ENCODE peak calls at places on chromosomes 6 and 20, in six cellular contexts. One of them, this sample, is unnamed.

GRCh38 chr20:21971436-21971835 is 266.0 kb downstream of the PAX1 start:
- DNase-seq in tibial nerve: no peak
- DNase-seq in H1: no peak
- DNase-seq in A549: no peak
- DNase-seq in Peyer's patch: no peak
- DNase-seq in uterus: no peak
- DNase-seq in this sample: no peak

GRCh38 chr6:53984581-53984980 is 126.7 kb upstream of the MLIP start:
- DNase-seq in H1: no peak
- DNase-seq in A549: peak; percentile 18
- DNase-seq in tibial nerve: no peak
- DNase-seq in Peyer's patch: no peak
- DNase-seq in uterus: no peak
- DNase-seq in this sample: no peak

GRCh38 chr20:32227744-32228688 is 20.3 kb downstream of the POFUT1 start:
- DNase-seq in A549: no peak
- DNase-seq in H1: no peak
- DNase-seq in tibial nerve: no peak
- DNase-seq in uterus: no peak
- DNase-seq in Peyer's patch: peak; percentile 78
- DNase-seq in this sample: no peak

GRCh38 chr6:161701051-161701450 is 427.2 kb upstream of the AGPAT4 start:
- DNase-seq in tibial nerve: no peak
- DNase-seq in A549: no peak
- DNase-seq in Peyer's patch: no peak
- DNase-seq in H1: no peak
- DNase-seq in uterus: no peak
- DNase-seq in this sample: no peak

GRCh38 chr6:118152524-118152923 is 245.5 kb downstream of the SLC35F1 start:
- DNase-seq in Peyer's patch: no peak
- DNase-seq in H1: no peak
- DNase-seq in A549: no peak
- DNase-seq in tibial nerve: no peak
- DNase-seq in uterus: no peak
- DNase-seq in this sample: no peak

GRCh38 chr6:156889469-156889868 is 112.3 kb downstream of the ARID1B start:
- DNase-seq in uterus: no peak
- DNase-seq in H1: no peak
- DNase-seq in A549: no peak
- DNase-seq in Peyer's patch: no peak
- DNase-seq in tibial nerve: no peak
- DNase-seq in this sample: no peak

GRCh38 chr6:10801224-10801848 is 37.0 kb downstream of the MAK start:
- DNase-seq in uterus: peak; percentile 18
- DNase-seq in Peyer's patch: peak; percentile 68
- DNase-seq in A549: peak; percentile 60
- DNase-seq in H1: peak; percentile 78
- DNase-seq in tibial nerve: no peak
- DNase-seq in this sample: peak; percentile 67

GRCh38 chr6:140537211-140537610 is 1162.8 kb upstream of the CITED2 start:
- DNase-seq in Peyer's patch: no peak
- DNase-seq in A549: peak; percentile 18
- DNase-seq in H1: no peak
- DNase-seq in tibial nerve: no peak
- DNase-seq in uterus: no peak
- DNase-seq in this sample: no peak

GRCh38 chr6:156917213-156917612 is 140.0 kb downstream of the ARID1B start:
- DNase-seq in Peyer's patch: no peak
- DNase-seq in tibial nerve: no peak
- DNase-seq in A549: no peak
- DNase-seq in uterus: no peak
- DNase-seq in H1: no peak
- DNase-seq in this sample: no peak

GRCh38 chr6:149454405-149454848 is 30.4 kb downstream of the ZC3H12D start:
- DNase-seq in H1: no peak
- DNase-seq in A549: no peak
- DNase-seq in uterus: peak; percentile 88
- DNase-seq in Peyer's patch: peak; percentile 80
- DNase-seq in tibial nerve: peak; percentile 92
- DNase-seq in this sample: peak; percentile 92

GRCh38 chr20:35615667-35616464 is at the start of gene SPAG4:
- DNase-seq in tibial nerve: peak; percentile 99
- DNase-seq in uterus: peak; percentile 99
- DNase-seq in Peyer's patch: peak; percentile 100
- DNase-seq in A549: peak; percentile 100
- DNase-seq in H1: peak; percentile 100
- DNase-seq in this sample: peak; percentile 100
- TF ChIP-seq POLR2A in tibial nerve: peak; percentile 25
- TF ChIP-seq POLR2A in uterus: peak; percentile 60
- TF ChIP-seq POLR2A in Peyer's patch: peak; percentile 55
- TF ChIP-seq POLR2A in A549: peak; percentile 79
- TF ChIP-seq POLR2A in H1: peak; percentile 55
- TF ChIP-seq POLR2A in this sample: no peak

DNA sequence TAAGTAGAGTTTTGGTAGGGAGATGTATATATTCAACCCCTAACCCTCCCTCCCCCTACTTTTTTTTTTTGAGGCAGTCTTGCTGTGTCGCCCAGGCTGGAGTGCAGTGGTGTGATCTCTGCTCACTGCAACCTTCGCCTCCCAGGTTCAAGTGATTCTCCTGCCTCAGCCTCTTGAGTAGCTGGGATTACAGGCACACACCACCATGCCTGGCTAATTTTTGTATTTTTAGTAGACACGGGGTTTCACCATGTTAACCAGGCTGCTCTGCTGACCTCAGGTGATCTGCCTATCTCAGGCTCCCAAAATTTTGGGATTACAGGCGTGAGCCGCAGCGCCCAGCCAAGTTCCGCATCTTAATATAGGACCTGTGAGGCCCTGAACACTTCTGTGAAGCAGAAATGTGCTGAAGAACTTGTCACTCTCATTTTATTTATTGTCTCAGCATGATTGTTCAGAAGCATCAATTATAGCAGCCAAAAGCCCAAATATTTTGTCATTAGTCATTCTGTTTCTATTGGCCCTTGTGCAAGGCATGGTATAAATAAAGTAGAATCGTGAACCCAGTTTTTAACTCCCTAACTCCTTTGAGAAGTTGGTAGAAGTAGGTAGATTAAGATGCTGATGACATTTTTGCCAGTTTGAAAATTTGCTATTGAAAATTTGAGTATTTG is 19.4 kb downstream of the DSTN start:
- DNase-seq in Peyer's patch: no peak
- DNase-seq in uterus: no peak
- DNase-seq in H1: no peak
- DNase-seq in tibial nerve: no peak
- DNase-seq in A549: no peak
- DNase-seq in this sample: no peak
- H3K27ac ChIP-seq in Peyer's patch: no peak overlapping the region
- H3K27ac ChIP-seq in uterus: peak overlapping the region; percentile 84
- H3K27ac ChIP-seq in H1: no peak overlapping the region
- H3K27ac ChIP-seq in tibial nerve: no peak overlapping the region
- H3K27ac ChIP-seq in A549: peak overlapping the region; percentile 6
- H3K27ac ChIP-seq in this sample: peak overlapping the region; percentile 20

GRCh38 chr20:62935204-62935967 is 2.6 kb upstream of the GID8 start:
- DNase-seq in H1: no peak
- DNase-seq in tibial nerve: no peak
- DNase-seq in A549: no peak
- DNase-seq in Peyer's patch: no peak
- DNase-seq in uterus: no peak
- DNase-seq in this sample: no peak

GRCh38 chr20:62937353-62938104 is 418 bp upstream of the GID8 start:
- DNase-seq in A549: peak; percentile 96
- DNase-seq in tibial nerve: peak; percentile 96
- DNase-seq in H1: peak; percentile 96
- DNase-seq in uterus: peak; percentile 96
- DNase-seq in Peyer's patch: peak; percentile 98
- DNase-seq in this sample: peak; percentile 100

GRCh38 chr20:62938105-62938888 is at the start of gene GID8:
- DNase-seq in H1: no peak
- DNase-seq in tibial nerve: no peak
- DNase-seq in A549: peak; percentile 37
- DNase-seq in Peyer's patch: peak; percentile 75
- DNase-seq in uterus: no peak
- DNase-seq in this sample: peak; percentile 85

GRCh38 chr20:62935968-62936585 is 1.9 kb upstream of the GID8 start:
- DNase-seq in tibial nerve: no peak
- DNase-seq in H1: no peak
- DNase-seq in Peyer's patch: no peak
- DNase-seq in uterus: no peak
- DNase-seq in A549: no peak
- DNase-seq in this sample: peak; percentile 13

GRCh38 chr20:62936996-62937352 is 973 bp upstream of the GID8 start:
- DNase-seq in H1: no peak
- DNase-seq in tibial nerve: no peak
- DNase-seq in uterus: no peak
- DNase-seq in Peyer's patch: no peak
- DNase-seq in A549: peak; percentile 39
- DNase-seq in this sample: no peak
- H3K4me1 ChIP-seq in H1: peaks cover 14% of the 10 kb centered on the region
- H3K4me1 ChIP-seq in tibial nerve: peaks cover 29% of the 10 kb centered on the region
- H3K4me1 ChIP-seq in uterus: peaks cover 8% of the 10 kb centered on the region
- H3K4me1 ChIP-seq in Peyer's patch: peaks cover 19% of the 10 kb centered on the region
- H3K4me1 ChIP-seq in A549: peaks cover 28% of the 10 kb centered on the region
- H3K4me1 ChIP-seq in this sample: peaks cover 29% of the 10 kb centered on the region

DNA sequence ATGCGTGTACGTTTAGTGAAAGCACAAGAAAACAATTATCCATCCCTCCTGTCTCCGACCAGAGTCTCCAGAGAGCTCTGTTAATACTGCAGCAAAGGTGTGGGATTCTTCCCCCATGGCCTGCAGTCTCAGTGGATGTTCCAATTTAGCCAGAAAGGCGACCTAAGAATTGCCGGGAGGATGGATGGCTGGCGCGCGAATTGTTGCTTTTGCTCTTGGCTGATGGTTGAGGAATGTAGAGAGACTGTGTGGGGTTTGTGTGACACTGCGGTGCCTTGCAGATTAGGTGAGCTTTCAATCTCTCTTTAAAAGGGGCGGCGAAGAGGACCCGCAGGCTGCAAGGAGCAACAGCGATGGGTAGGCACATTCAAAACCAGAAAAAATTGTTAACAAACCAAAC is 46.1 kb downstream of the GNAS start:
- DNase-seq in A549: no peak
- DNase-seq in H1: no peak
- DNase-seq in Peyer's patch: no peak
- DNase-seq in tibial nerve: no peak
- DNase-seq in uterus: no peak
- DNase-seq in this sample: no peak
- TF ChIP-seq POLR2A in A549: no peak
- TF ChIP-seq POLR2A in H1: no peak
- TF ChIP-seq POLR2A in Peyer's patch: no peak
- TF ChIP-seq POLR2A in tibial nerve: no peak
- TF ChIP-seq POLR2A in uterus: no peak
- TF ChIP-seq POLR2A in this sample: no peak

DNA sequence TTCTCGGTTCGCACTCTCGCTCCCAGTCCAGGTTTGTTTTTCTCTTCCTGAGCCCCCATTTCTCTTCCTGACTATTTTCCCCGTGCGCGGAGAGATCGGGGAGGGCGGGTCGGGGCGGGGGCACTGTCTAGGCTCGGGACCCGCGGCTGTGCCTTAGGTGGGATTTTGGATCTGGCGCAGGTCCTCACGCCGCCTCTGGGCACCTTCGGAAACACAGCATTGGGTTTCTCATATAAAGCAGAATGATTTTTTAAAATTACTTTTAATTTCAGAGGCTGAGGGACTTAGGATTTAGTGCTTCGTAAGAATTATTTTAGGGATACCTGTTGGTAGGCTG is 324 bp downstream of the STX11 start:
- DNase-seq in uterus: no peak
- DNase-seq in A549: peak; percentile 45
- DNase-seq in Peyer's patch: no peak
- DNase-seq in H1: no peak
- DNase-seq in tibial nerve: no peak
- DNase-seq in this sample: no peak
- H3K27ac ChIP-seq in uterus: peak overlapping the region; percentile 15
- H3K27ac ChIP-seq in A549: peak overlapping the region; percentile 79
- H3K27ac ChIP-seq in Peyer's patch: peak overlapping the region; percentile 75
- H3K27ac ChIP-seq in H1: no peak overlapping the region
- H3K27ac ChIP-seq in tibial nerve: peak overlapping the region; percentile 77
- H3K27ac ChIP-seq in this sample: peak overlapping the region; percentile 90

GRCh38 chr6:143745160-143746133 is 67.7 kb downstream of the PHACTR2 start:
- DNase-seq in Peyer's patch: no peak
- DNase-seq in tibial nerve: no peak
- DNase-seq in H1: no peak
- DNase-seq in A549: peak; percentile 88
- DNase-seq in uterus: peak; percentile 42
- DNase-seq in this sample: no peak

GRCh38 chr6:143742955-143743255 is 65.1 kb downstream of the PHACTR2 start:
- DNase-seq in A549: no peak
- DNase-seq in tibial nerve: no peak
- DNase-seq in uterus: no peak
- DNase-seq in Peyer's patch: no peak
- DNase-seq in H1: no peak
- DNase-seq in this sample: no peak

GRCh38 chr6:143746202-143747119 is 68.7 kb downstream of the PHACTR2 start:
- DNase-seq in H1: peak; percentile 73
- DNase-seq in A549: no peak
- DNase-seq in Peyer's patch: no peak
- DNase-seq in uterus: no peak
- DNase-seq in tibial nerve: no peak
- DNase-seq in this sample: no peak

GRCh38 chr6:143743256-143744166 is 65.7 kb downstream of the PHACTR2 start:
- DNase-seq in Peyer's patch: no peak
- DNase-seq in H1: no peak
- DNase-seq in tibial nerve: no peak
- DNase-seq in uterus: peak; percentile 45
- DNase-seq in A549: no peak
- DNase-seq in this sample: no peak

GRCh38 chr6:143744593-143745151 is 66.9 kb downstream of the PHACTR2 start:
- DNase-seq in uterus: no peak
- DNase-seq in H1: no peak
- DNase-seq in Peyer's patch: no peak
- DNase-seq in tibial nerve: no peak
- DNase-seq in A549: peak; percentile 34
- DNase-seq in this sample: no peak
- H3K4me1 ChIP-seq in uterus: peaks cover 13% of the 10 kb centered on the region
- H3K4me1 ChIP-seq in H1: peaks cover 49% of the 10 kb centered on the region
- H3K4me1 ChIP-seq in Peyer's patch: peaks cover 6% of the 10 kb centered on the region
- H3K4me1 ChIP-seq in tibial nerve: peaks cover 35% of the 10 kb centered on the region
- H3K4me1 ChIP-seq in A549: peaks cover 32% of the 10 kb centered on the region
- H3K4me1 ChIP-seq in this sample: peaks cover 56% of the 10 kb centered on the region